ENCODE peak calls at places on chromosomes 13 and 19, in seven cellular contexts. One of them, this sample, is unnamed.
A peak's percentile ranks its signal among the peaks of the same experiment; 100 is the strongest.

GRCh38 chr13:111661776-111662175 is 341.3 kb downstream of the TEX29 start:
- DNase-seq in activated CD8-positive, alpha-beta memory T cell treated with anti-CD3 and anti-CD28 coated beads, Interleukin-2, amount 50 U/mL, for 4 hours: no peak
- DNase-seq in smooth muscle cell of the brain vasculature: no peak
- DNase-seq in hippocampal formation: no peak
- DNase-seq in T-helper 9 cell: no peak
- DNase-seq in stimulated activated CD8-positive, alpha-beta memory T cell treated with anti-CD3 and anti-CD28 coated beads, Interleukin-15, amount 100 ng/mL, for 4 hours: no peak
- DNase-seq in HS-5: no peak
- DNase-seq in this sample: no peak

GRCh38 chr19:8659905-8660304 is 29.5 kb downstream of the NFILZ start:
- DNase-seq in activated CD8-positive, alpha-beta memory T cell treated with anti-CD3 and anti-CD28 coated beads, Interleukin-2, amount 50 U/mL, for 4 hours: no peak
- DNase-seq in smooth muscle cell of the brain vasculature: no peak
- DNase-seq in hippocampal formation: no peak
- DNase-seq in T-helper 9 cell: no peak
- DNase-seq in stimulated activated CD8-positive, alpha-beta memory T cell treated with anti-CD3 and anti-CD28 coated beads, Interleukin-15, amount 100 ng/mL, for 4 hours: no peak
- DNase-seq in HS-5: no peak
- DNase-seq in this sample: no peak

GRCh38 chr19:2345794-2346663 is 14.0 kb upstream of the TMPRSS9 start:
- DNase-seq in activated CD8-positive, alpha-beta memory T cell treated with anti-CD3 and anti-CD28 coated beads, Interleukin-2, amount 50 U/mL, for 4 hours: no peak
- DNase-seq in smooth muscle cell of the brain vasculature: no peak
- DNase-seq in hippocampal formation: no peak
- DNase-seq in T-helper 9 cell: no peak
- DNase-seq in stimulated activated CD8-positive, alpha-beta memory T cell treated with anti-CD3 and anti-CD28 coated beads, Interleukin-15, amount 100 ng/mL, for 4 hours: no peak
- DNase-seq in HS-5: no peak
- DNase-seq in this sample: no peak

GRCh38 chr19:36686365-36687213 is 823 bp upstream of the ZNF567 start:
- DNase-seq in activated CD8-positive, alpha-beta memory T cell treated with anti-CD3 and anti-CD28 coated beads, Interleukin-2, amount 50 U/mL, for 4 hours: no peak
- DNase-seq in smooth muscle cell of the brain vasculature: no peak
- DNase-seq in hippocampal formation: no peak
- DNase-seq in T-helper 9 cell: no peak
- DNase-seq in stimulated activated CD8-positive, alpha-beta memory T cell treated with anti-CD3 and anti-CD28 coated beads, Interleukin-15, amount 100 ng/mL, for 4 hours: no peak
- DNase-seq in HS-5: no peak
- DNase-seq in this sample: no peak

GRCh38 chr13:97224544-97225324 is 2.6 kb downstream of the MBNL2 start:
- DNase-seq in activated CD8-positive, alpha-beta memory T cell treated with anti-CD3 and anti-CD28 coated beads, Interleukin-2, amount 50 U/mL, for 4 hours: no peak
- DNase-seq in smooth muscle cell of the brain vasculature: no peak
- DNase-seq in hippocampal formation: no peak
- DNase-seq in T-helper 9 cell: peak; percentile 26
- DNase-seq in stimulated activated CD8-positive, alpha-beta memory T cell treated with anti-CD3 and anti-CD28 coated beads, Interleukin-15, amount 100 ng/mL, for 4 hours: no peak
- DNase-seq in HS-5: no peak
- DNase-seq in this sample: peak; percentile 35

GRCh38 chr19:17468302-17469091 is 1.8 kb upstream of the SLC27A1 start:
- DNase-seq in activated CD8-positive, alpha-beta memory T cell treated with anti-CD3 and anti-CD28 coated beads, Interleukin-2, amount 50 U/mL, for 4 hours: no peak
- DNase-seq in smooth muscle cell of the brain vasculature: no peak
- DNase-seq in hippocampal formation: no peak
- DNase-seq in T-helper 9 cell: no peak
- DNase-seq in stimulated activated CD8-positive, alpha-beta memory T cell treated with anti-CD3 and anti-CD28 coated beads, Interleukin-15, amount 100 ng/mL, for 4 hours: no peak
- DNase-seq in HS-5: no peak
- DNase-seq in this sample: no peak

GRCh38 chr19:11673608-11674041 is 65.1 kb downstream of the ZNF823 start:
- DNase-seq in activated CD8-positive, alpha-beta memory T cell treated with anti-CD3 and anti-CD28 coated beads, Interleukin-2, amount 50 U/mL, for 4 hours: no peak
- DNase-seq in smooth muscle cell of the brain vasculature: peak; percentile 36
- DNase-seq in hippocampal formation: peak; percentile 55
- DNase-seq in T-helper 9 cell: no peak
- DNase-seq in stimulated activated CD8-positive, alpha-beta memory T cell treated with anti-CD3 and anti-CD28 coated beads, Interleukin-15, amount 100 ng/mL, for 4 hours: no peak
- DNase-seq in HS-5: no peak
- DNase-seq in this sample: no peak

GRCh38 chr19:17170538-17171297 is 44.4 kb upstream of the USE1 start:
- DNase-seq in activated CD8-positive, alpha-beta memory T cell treated with anti-CD3 and anti-CD28 coated beads, Interleukin-2, amount 50 U/mL, for 4 hours: no peak
- DNase-seq in smooth muscle cell of the brain vasculature: no peak
- DNase-seq in hippocampal formation: no peak
- DNase-seq in T-helper 9 cell: no peak
- DNase-seq in stimulated activated CD8-positive, alpha-beta memory T cell treated with anti-CD3 and anti-CD28 coated beads, Interleukin-15, amount 100 ng/mL, for 4 hours: no peak
- DNase-seq in HS-5: no peak
- DNase-seq in this sample: no peak

GRCh38 chr13:103799028-103799427 is 732.8 kb upstream of the SLC10A2 start:
- DNase-seq in activated CD8-positive, alpha-beta memory T cell treated with anti-CD3 and anti-CD28 coated beads, Interleukin-2, amount 50 U/mL, for 4 hours: no peak
- DNase-seq in smooth muscle cell of the brain vasculature: no peak
- DNase-seq in hippocampal formation: no peak
- DNase-seq in T-helper 9 cell: no peak
- DNase-seq in stimulated activated CD8-positive, alpha-beta memory T cell treated with anti-CD3 and anti-CD28 coated beads, Interleukin-15, amount 100 ng/mL, for 4 hours: no peak
- DNase-seq in HS-5: no peak
- DNase-seq in this sample: no peak

GRCh38 chr19:38441660-38442348 is 8.3 kb downstream of the RYR1 start:
- DNase-seq in activated CD8-positive, alpha-beta memory T cell treated with anti-CD3 and anti-CD28 coated beads, Interleukin-2, amount 50 U/mL, for 4 hours: no peak
- DNase-seq in smooth muscle cell of the brain vasculature: no peak
- DNase-seq in hippocampal formation: no peak
- DNase-seq in T-helper 9 cell: no peak
- DNase-seq in stimulated activated CD8-positive, alpha-beta memory T cell treated with anti-CD3 and anti-CD28 coated beads, Interleukin-15, amount 100 ng/mL, for 4 hours: no peak
- DNase-seq in HS-5: no peak
- DNase-seq in this sample: no peak

GRCh38 chr19:15142313-15142712 is 35.1 kb downstream of the SYDE1 start:
- DNase-seq in activated CD8-positive, alpha-beta memory T cell treated with anti-CD3 and anti-CD28 coated beads, Interleukin-2, amount 50 U/mL, for 4 hours: no peak
- DNase-seq in smooth muscle cell of the brain vasculature: no peak
- DNase-seq in hippocampal formation: no peak
- DNase-seq in T-helper 9 cell: no peak
- DNase-seq in stimulated activated CD8-positive, alpha-beta memory T cell treated with anti-CD3 and anti-CD28 coated beads, Interleukin-15, amount 100 ng/mL, for 4 hours: no peak
- DNase-seq in HS-5: no peak
- DNase-seq in this sample: no peak

GRCh38 chr19:7679017-7679720 is 1.5 kb upstream of the TRAPPC5 start:
- DNase-seq in activated CD8-positive, alpha-beta memory T cell treated with anti-CD3 and anti-CD28 coated beads, Interleukin-2, amount 50 U/mL, for 4 hours: peak; percentile 65
- DNase-seq in smooth muscle cell of the brain vasculature: no peak
- DNase-seq in hippocampal formation: no peak
- DNase-seq in T-helper 9 cell: peak; percentile 50
- DNase-seq in stimulated activated CD8-positive, alpha-beta memory T cell treated with anti-CD3 and anti-CD28 coated beads, Interleukin-15, amount 100 ng/mL, for 4 hours: peak; percentile 57
- DNase-seq in HS-5: no peak
- DNase-seq in this sample: peak; percentile 61

GRCh38 chr19:7554990-7555864 is 19.7 kb downstream of the PNPLA6 start:
- DNase-seq in activated CD8-positive, alpha-beta memory T cell treated with anti-CD3 and anti-CD28 coated beads, Interleukin-2, amount 50 U/mL, for 4 hours: no peak
- DNase-seq in smooth muscle cell of the brain vasculature: no peak
- DNase-seq in hippocampal formation: no peak
- DNase-seq in T-helper 9 cell: no peak
- DNase-seq in stimulated activated CD8-positive, alpha-beta memory T cell treated with anti-CD3 and anti-CD28 coated beads, Interleukin-15, amount 100 ng/mL, for 4 hours: no peak
- DNase-seq in HS-5: no peak
- DNase-seq in this sample: no peak

GRCh38 chr19:57363734-57364181 is 407 bp downstream of the TRAPPC2B start:
- DNase-seq in activated CD8-positive, alpha-beta memory T cell treated with anti-CD3 and anti-CD28 coated beads, Interleukin-2, amount 50 U/mL, for 4 hours: no peak
- DNase-seq in smooth muscle cell of the brain vasculature: no peak
- DNase-seq in hippocampal formation: no peak
- DNase-seq in T-helper 9 cell: no peak
- DNase-seq in stimulated activated CD8-positive, alpha-beta memory T cell treated with anti-CD3 and anti-CD28 coated beads, Interleukin-15, amount 100 ng/mL, for 4 hours: no peak
- DNase-seq in HS-5: no peak
- DNase-seq in this sample: no peak

GRCh38 chr19:33273881-33274662 is 28.3 kb downstream of the CEBPA start:
- DNase-seq in activated CD8-positive, alpha-beta memory T cell treated with anti-CD3 and anti-CD28 coated beads, Interleukin-2, amount 50 U/mL, for 4 hours: peak; percentile 31
- DNase-seq in smooth muscle cell of the brain vasculature: peak; percentile 4
- DNase-seq in hippocampal formation: no peak
- DNase-seq in T-helper 9 cell: no peak
- DNase-seq in stimulated activated CD8-positive, alpha-beta memory T cell treated with anti-CD3 and anti-CD28 coated beads, Interleukin-15, amount 100 ng/mL, for 4 hours: peak; percentile 10
- DNase-seq in HS-5: no peak
- DNase-seq in this sample: no peak

GRCh38 chr13:107881362-107881761 is 334.0 kb downstream of the LIG4 start:
- DNase-seq in activated CD8-positive, alpha-beta memory T cell treated with anti-CD3 and anti-CD28 coated beads, Interleukin-2, amount 50 U/mL, for 4 hours: no peak
- DNase-seq in smooth muscle cell of the brain vasculature: no peak
- DNase-seq in hippocampal formation: no peak
- DNase-seq in T-helper 9 cell: no peak
- DNase-seq in stimulated activated CD8-positive, alpha-beta memory T cell treated with anti-CD3 and anti-CD28 coated beads, Interleukin-15, amount 100 ng/mL, for 4 hours: no peak
- DNase-seq in HS-5: no peak
- DNase-seq in this sample: no peak